ENCODE peak calls at places on chromosome 4, in six cellular contexts. Z, J, U, Q, P and F are unnamed samples.

GRCh38 chr4:166064706-166065105 is 191.7 kb downstream of the TLL1 start:
- DNase-seq in Q (no peak), Z (no peak), P (no peak), U (no peak), J (no peak), F (peak)

GRCh38 chr4:90495936-90496335 is 368.7 kb downstream of the CCSER1 start:
- DNase-seq in J (no peak), Q (no peak), Z (no peak), U (no peak), P (no peak), F (no peak)

GRCh38 chr4:139528377-139529005 is 27.5 kb downstream of the SETD7 start:
- DNase-seq in Q (peak), Z (peak), U (no peak), P (peak), J (peak), F (peak)

GRCh38 chr4:175017751-175018150 is 99.6 kb downstream of the ADAM29 start:
- DNase-seq in U (no peak), Q (no peak), Z (no peak), P (no peak), J (no peak), F (no peak)

GRCh38 chr4:63269156-63269555 is 1140.1 kb downstream of the TECRL start:
- DNase-seq in Z (no peak), J (no peak), P (no peak), Q (no peak), U (no peak), F (no peak)

GRCh38 chr4:111359602-111360001 is 736.7 kb upstream of the PITX2 start:
- DNase-seq in P (no peak), Q (no peak), Z (no peak), U (no peak), J (no peak), F (no peak)

GRCh38 chr4:117429061-117429460 is 343.7 kb upstream of the TRAM1L1 start:
- DNase-seq in Q (no peak), U (no peak), P (no peak), J (no peak), Z (no peak), F (no peak)

GRCh38 chr4:87405421-87405820 is 14.4 kb upstream of the HSD17B11 start:
- DNase-seq in U (no peak), Q (no peak), Z (no peak), P (no peak), J (no peak), F (no peak)

GRCh38 chr4:15912961-15913630 is 25.4 kb downstream of the FGFBP1 start:
- DNase-seq in Z (peak), J (no peak), P (no peak), Q (no peak), U (no peak), F (no peak)

GRCh38 chr4:175373031-175373430 is 439.0 kb downstream of the GPM6A start:
- DNase-seq in Z (peak), J (no peak), P (no peak), U (no peak), Q (no peak), F (no peak)

GRCh38 chr4:148926861-148927260 is 484.6 kb upstream of the NR3C2 start:
- DNase-seq in U (no peak), Z (peak), Q (no peak), J (peak), P (peak), F (peak)

GRCh38 chr4:147076728-147077127 is 131.1 kb upstream of the TTC29 start:
- DNase-seq in Z (no peak), J (no peak), Q (no peak), U (no peak), P (no peak), F (no peak)

GRCh38 chr4:186725422-186726149 is 1.9 kb upstream of the FAT1 start:
- DNase-seq in Q (peak), J (peak), Z (peak), U (peak), P (peak), F (peak)

GRCh38 chr4:1241936-1242505 is 6.9 kb downstream of the CTBP1 start:
- DNase-seq in P (peak), U (peak), Z (no peak), Q (peak), J (peak), F (no peak)

GRCh38 chr4:165757426-165757825 is 115.6 kb upstream of the TLL1 start:
- DNase-seq in U (no peak), Q (no peak), P (no peak), Z (no peak), J (no peak), F (no peak)

GRCh38 chr4:57265831-57266582 is 155.8 kb upstream of the IGFBP7 start:
- DNase-seq in Q (no peak), Z (no peak), P (no peak), J (no peak), U (no peak), F (no peak)

GRCh38 chr4:54484361-54484760 is 173.4 kb upstream of the KIT start:
- DNase-seq in J (no peak), P (no peak), U (peak), Q (no peak), Z (no peak), F (peak)

GRCh38 chr4:26261400-26261799 is 59.4 kb upstream of the RBPJ start:
- DNase-seq in P (no peak), Q (no peak), U (no peak), J (no peak), Z (no peak), F (no peak)

GRCh38 chr4:70936200-70936787 is 34.1 kb downstream of the MOB1B start:
- DNase-seq in Q (no peak), J (no peak), Z (peak), P (no peak), U (no peak), F (no peak)

GRCh38 chr4:165877291-165877690 is 4.3 kb downstream of the TLL1 start:
- DNase-seq in J (no peak), U (no peak), Z (no peak), P (no peak), Q (no peak), F (no peak)

DNA sequence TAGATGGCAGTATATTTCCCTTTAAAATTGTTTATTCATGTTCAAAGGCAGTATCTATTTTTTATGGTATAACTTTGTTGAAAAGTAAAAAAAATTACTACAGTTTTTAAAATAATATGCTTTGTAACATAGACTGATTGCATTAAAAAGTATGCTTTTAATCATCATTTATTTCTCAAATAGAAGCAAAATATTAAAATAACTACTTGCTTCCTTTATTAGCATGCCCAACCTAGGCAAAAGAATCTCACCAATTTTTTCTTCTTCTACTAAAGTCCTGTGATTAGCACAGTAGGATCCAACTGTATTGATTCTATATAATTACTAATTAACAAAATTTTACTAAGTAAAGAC is 69.6 kb upstream of the NFKB1 start:
- DNase-seq in Z (no peak), Q (no peak), J (no peak), P (no peak), U (no peak), F (no peak)
- TF ChIP-seq CTCF in Z (no peak), Q (no peak), J (no peak), P (no peak), U (no peak), F (no peak)

DNA sequence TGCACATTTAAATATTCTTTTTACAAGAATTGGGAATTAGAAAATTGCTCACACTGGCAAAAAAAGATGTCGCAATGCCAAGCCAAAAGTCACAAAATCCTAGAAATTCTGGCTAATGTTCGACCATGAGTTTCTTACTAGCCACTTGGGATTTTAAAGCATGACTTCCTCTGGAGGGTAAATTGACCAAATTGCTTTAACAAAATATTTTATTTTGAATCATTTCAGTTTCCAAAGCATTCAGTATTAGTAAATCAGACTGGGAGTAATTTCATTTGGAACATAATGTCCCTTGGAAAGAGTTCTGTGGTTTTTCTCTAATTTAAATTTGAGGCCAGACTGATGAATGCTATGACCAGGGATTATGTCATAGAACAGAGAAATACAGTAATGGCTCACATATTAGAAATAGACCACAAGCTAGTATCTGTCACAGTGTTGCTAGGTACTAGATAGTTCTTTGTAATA is 7.6 kb upstream of the CXCL5 start:
- DNase-seq in P (no peak), U (no peak), Z (peak), J (no peak), Q (no peak), F (peak)
- H3K4me3 ChIP-seq in P (no peak), U (no peak), Z (no peak), J (no peak), Q (no peak), F (no peak)

GRCh38 chr4:136864580-136865185 is 667.6 kb downstream of the PCDH18 start:
- DNase-seq in U (no peak), P (no peak), J (peak), Q (no peak), Z (peak), F (peak)
- TF ChIP-seq CTCF in U (peak), P (peak), J (no peak), Q (peak), Z (peak), F (peak)

GRCh38 chr4:158914178-158914577 is 145.4 kb downstream of the FNIP2 start:
- DNase-seq in Q (no peak), U (no peak), P (no peak), Z (peak), J (no peak), F (peak)
- H3K4me3 ChIP-seq in Q (no peak), U (no peak), P (no peak), Z (no peak), J (no peak), F (no peak)